ENCODE peak calls at places on chromosomes 11 and 22, in seven cellular contexts. Y, R, P, H, W, Z and A are unnamed samples.

GRCh38 chr11:81192516-81192915 is 1541.1 kb downstream of the FAM181B start:
- DNase-seq in R (no peak), P (no peak), H (no peak), W (no peak), Y (no peak), Z (no peak), A (no peak)

GRCh38 chr11:63243533-63243932 is at the start of gene SLC22A25:
- DNase-seq in R (no peak), P (peak; percentile 40), W (no peak), H (no peak), Y (no peak), Z (no peak), A (peak; percentile 10)

GRCh38 chr11:103601230-103601846 is 435.1 kb upstream of the DDI1 start:
- DNase-seq in Z (no peak), W (no peak), R (no peak), H (peak; percentile 47), P (peak; percentile 80), Y (peak; percentile 51), A (peak; percentile 76)

GRCh38 chr11:45811571-45812290 is 6.8 kb downstream of the SLC35C1 start:
- DNase-seq in Y (no peak), W (no peak), Z (no peak), P (no peak), R (no peak), H (no peak), A (no peak)

GRCh38 chr22:48832592-48832991 is 995.1 kb downstream of the BRD1 start:
- DNase-seq in W (no peak), Y (peak; percentile 17), R (no peak), Z (peak; percentile 13), H (no peak), P (no peak), A (no peak)

GRCh38 chr11:69870772-69871171 is 51.6 kb upstream of the FGF3 start:
- DNase-seq in W (no peak), H (peak; percentile 81), Z (no peak), Y (no peak), R (no peak), P (peak; percentile 4), A (peak; percentile 34)

GRCh38 chr11:10289765-10290420 is 4.1 kb downstream of the SBF2 start:
- DNase-seq in Y (no peak), P (no peak), Z (no peak), R (no peak), W (no peak), H (no peak), A (no peak)

GRCh38 chr22:35540600-35541253 is at the start of gene RASD2:
- DNase-seq in W (peak; percentile 61), P (no peak), Z (no peak), Y (no peak), R (no peak), H (peak; percentile 63), A (peak; percentile 49)

DNA sequence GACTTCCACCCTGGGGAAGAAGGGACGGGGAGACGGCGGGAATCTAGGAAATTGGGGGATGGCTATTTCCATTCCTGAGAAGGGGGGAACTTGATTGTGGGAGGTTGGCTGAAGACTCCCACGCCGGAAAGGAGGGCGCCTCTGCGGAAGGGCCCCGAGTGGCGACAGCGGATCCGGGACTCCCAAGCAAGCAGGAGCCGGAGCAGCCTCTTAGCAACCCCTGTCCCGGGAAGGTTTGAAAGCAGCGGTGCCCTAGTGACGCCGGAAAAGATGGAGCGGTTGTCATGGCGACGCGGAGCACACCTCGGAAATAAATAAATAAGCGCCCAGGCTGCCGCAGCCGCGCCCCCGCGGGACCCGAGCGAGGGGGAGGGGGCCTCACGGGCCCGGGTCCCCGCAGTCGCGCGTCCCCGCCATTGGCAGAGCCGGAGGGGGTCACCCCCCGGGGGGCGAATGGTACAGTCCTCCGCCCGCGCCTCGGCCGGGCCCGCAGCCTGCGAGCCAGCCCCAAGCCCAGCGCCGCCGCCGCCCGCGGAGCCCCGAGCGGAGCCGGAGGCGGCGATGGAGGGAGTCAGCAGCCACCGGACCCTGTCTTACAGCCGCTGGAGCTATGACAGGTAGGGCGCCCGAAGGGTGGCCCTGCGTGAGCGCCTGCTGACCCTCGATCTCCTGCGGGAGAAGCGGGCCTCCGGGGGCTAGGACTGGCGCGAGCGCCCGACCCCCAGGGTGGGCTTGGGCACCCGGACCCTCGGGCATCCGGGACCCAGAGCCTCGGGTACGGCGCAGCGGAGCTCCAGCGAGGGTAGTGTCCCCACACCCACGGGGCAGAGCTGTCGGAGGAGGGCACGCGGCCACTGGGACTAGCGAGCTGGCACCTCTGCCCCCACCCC is 31.9 kb downstream of the EIF3F start:
- DNase-seq in W (peak; percentile 76), Y (no peak), P (peak; percentile 60), R (peak; percentile 92), Z (peak; percentile 69), H (no peak), A (peak; percentile 74)
- H3K4me3 ChIP-seq in W (peak overlapping the region; percentile 81), Y (no peak overlapping the region), P (peak overlapping the region; percentile 53), R (peak overlapping the region; percentile 65), Z (peak overlapping the region; percentile 68), H (no peak overlapping the region), A (peak overlapping the region; percentile 61)

GRCh38 chr22:29811377-29811776 is 26.7 kb downstream of the ASCC2 start:
- DNase-seq in W (no peak), Z (no peak), P (no peak), H (peak; percentile 82), R (no peak), Y (no peak), A (no peak)

GRCh38 chr22:29813126-29813525 is 24.9 kb downstream of the ASCC2 start:
- DNase-seq in W (no peak), R (no peak), Y (no peak), H (peak; percentile 50), P (no peak), Z (no peak), A (no peak)

GRCh38 chr22:29814003-29814402 is 24.1 kb downstream of the ASCC2 start:
- DNase-seq in W (no peak), Y (no peak), H (peak; percentile 64), Z (no peak), R (no peak), P (no peak), A (no peak)

GRCh38 chr22:29815580-29815979 is 22.5 kb downstream of the ASCC2 start:
- DNase-seq in W (no peak), Z (no peak), H (no peak), Y (no peak), R (no peak), P (no peak), A (no peak)

GRCh38 chr22:29813563-29813962 is 24.5 kb downstream of the ASCC2 start:
- DNase-seq in R (no peak), W (no peak), Y (peak; percentile 64), Z (no peak), P (peak; percentile 52), H (peak; percentile 82), A (no peak)
- TF ChIP-seq CTCF in R (no peak), W (no peak), Y (peak; percentile 28), Z (no peak), P (peak; percentile 35), H (peak; percentile 73), A (no peak)

GRCh38 chr22:46366327-46366731 is 30.8 kb downstream of the TRMU start:
- DNase-seq in Y (no peak), R (peak; percentile 70), P (no peak), Z (no peak), H (no peak), W (no peak), A (no peak)

GRCh38 chr22:46368422-46368821 is 32.9 kb downstream of the TRMU start:
- DNase-seq in R (peak; percentile 67), Y (no peak), W (peak; percentile 11), P (no peak), Z (no peak), H (no peak), A (no peak)

GRCh38 chr22:46367707-46368191 is 32.2 kb downstream of the TRMU start:
- DNase-seq in R (peak; percentile 86), P (peak; percentile 52), Z (peak; percentile 69), W (peak; percentile 78), H (peak; percentile 40), Y (peak; percentile 72), A (peak; percentile 36)

GRCh38 chr22:46365166-46365624 is 29.7 kb downstream of the TRMU start:
- DNase-seq in P (no peak), H (no peak), Z (no peak), W (no peak), R (peak; percentile 71), Y (no peak), A (no peak)

DNA sequence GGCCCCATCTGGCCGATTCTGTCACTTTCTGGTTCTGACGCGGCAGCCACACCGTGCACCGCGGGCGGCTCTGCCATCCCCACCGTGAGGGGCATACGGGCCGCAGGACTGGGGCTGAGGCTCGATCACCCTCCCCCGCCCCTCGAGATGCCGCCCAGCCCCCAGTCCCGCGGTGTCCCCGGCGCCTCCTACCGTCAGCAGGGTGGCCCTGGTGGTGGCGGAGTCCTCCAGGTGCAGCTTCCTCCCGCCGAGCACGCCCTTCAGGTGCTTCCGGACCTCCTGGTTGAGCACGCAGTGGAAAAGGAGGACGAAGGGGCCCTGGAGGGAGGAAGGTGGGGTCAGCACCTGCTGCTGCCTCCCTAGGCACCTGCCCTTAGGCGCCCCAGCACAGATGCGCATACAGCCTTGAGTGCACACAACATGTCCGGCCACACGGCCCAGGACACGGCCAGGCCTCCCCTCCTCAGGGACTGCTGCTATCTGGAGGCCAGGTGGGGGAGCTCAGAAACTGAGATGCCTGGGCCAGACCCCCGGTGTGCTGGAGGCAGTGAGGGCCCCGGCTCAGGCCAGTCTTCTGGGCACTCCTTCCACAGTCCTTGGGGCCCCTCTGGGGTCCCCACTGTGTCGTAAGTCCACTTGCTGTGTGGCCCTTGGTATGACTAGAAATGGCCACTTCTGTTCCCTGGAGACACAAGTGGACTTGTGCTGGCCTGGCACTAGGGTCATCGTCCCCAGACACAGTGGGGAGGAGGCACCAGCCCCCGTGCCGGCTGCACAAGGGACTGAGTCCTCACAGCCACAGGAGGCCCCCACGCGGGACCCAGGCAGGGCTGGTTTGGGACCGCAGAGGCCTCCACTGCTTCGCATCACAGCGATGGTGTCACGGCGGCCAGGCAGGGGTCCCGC is 31.5 kb downstream of the TRMU start:
- DNase-seq in Y (no peak), H (no peak), R (peak; percentile 74), W (peak; percentile 19), Z (no peak), P (no peak), A (no peak)
- H3K4me3 ChIP-seq in Y (no peak overlapping the region), H (no peak overlapping the region), R (no peak overlapping the region), W (no peak overlapping the region), Z (peak overlapping the region; percentile 5), P (no peak overlapping the region), A (no peak overlapping the region)

GRCh38 chr11:102111787-102112653 is 1.8 kb downstream of the YAP1 start:
- DNase-seq in P (peak; percentile 92), R (no peak), W (no peak), Z (peak; percentile 18), Y (no peak), H (peak; percentile 98), A (peak; percentile 83)

GRCh38 chr11:102112654-102112926 is 2.3 kb downstream of the YAP1 start:
- DNase-seq in H (no peak), R (no peak), Z (no peak), W (no peak), P (no peak), Y (no peak), A (no peak)

GRCh38 chr11:102109896-102110760 is at the start of gene YAP1:
- DNase-seq in Y (peak; percentile 43), W (peak; percentile 91), P (peak; percentile 93), Z (peak; percentile 63), R (peak; percentile 96), H (peak; percentile 80), A (peak; percentile 97)

GRCh38 chr11:102110761-102111010 is 439 bp downstream of the YAP1 start:
- DNase-seq in R (peak; percentile 82), H (no peak), Z (no peak), Y (no peak), W (no peak), P (no peak), A (no peak)

DNA sequence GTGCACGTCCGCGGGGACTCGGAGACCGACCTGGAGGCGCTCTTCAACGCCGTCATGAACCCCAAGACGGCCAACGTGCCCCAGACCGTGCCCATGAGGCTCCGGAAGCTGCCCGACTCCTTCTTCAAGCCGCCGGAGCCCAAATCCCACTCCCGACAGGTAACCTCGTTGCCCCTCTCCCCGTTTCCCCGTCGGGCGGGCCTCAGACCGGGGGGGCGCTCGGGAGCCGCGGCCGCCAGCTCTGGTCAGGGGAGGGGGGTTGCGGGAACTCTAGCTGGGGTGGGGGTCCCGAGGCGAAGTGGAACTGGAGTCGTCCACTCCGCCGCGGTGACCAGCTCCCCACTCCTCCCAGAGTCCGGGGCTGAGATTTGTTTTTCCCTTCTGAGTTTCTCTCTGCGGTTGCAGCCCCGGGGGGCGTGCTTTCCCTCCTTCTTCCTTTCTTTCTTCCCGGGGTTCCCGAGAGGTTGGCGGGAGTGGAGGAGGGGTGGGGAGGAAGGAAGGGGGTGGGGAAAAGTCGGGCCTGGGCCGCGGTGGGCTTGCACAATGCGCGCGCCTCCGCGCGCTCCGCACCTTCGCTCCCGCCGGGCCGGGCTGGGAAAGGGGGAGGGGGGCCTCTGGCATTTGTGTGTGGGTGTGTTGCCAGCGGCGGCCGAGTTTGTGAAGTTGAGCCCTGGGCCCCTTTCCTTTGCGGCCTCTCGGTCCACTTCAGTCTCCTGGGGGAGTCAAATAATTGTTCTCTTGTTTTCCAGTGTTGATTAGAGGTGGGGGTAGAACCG is 952 bp downstream of the YAP1 start:
- DNase-seq in W (peak; percentile 76), R (peak; percentile 93), Y (no peak), H (peak; percentile 70), P (peak; percentile 83), Z (no peak), A (peak; percentile 80)
- TF ChIP-seq CTCF in W (peak; percentile 13), R (no peak), Y (no peak), H (no peak), P (peak; percentile 13), Z (no peak), A (no peak)